ENCODE peak calls at places on chromosomes 6 and 20, in six cellular contexts. N is GM12865; W is iPS DF 6.9; E is CD8-positive, alpha-beta T cell; I is kidney glomerular epithelial cell; V is epithelial cell of proximal tubule. G is an unnamed sample.

GRCh38 chr6:91155129-91155528 is 568.3 kb upstream of the MAP3K7 start:
- DNase-seq in N (peak; percentile 13), W (no peak), E (no peak), I (no peak), V (no peak), G (no peak)

GRCh38 chr6:37399795-37400490 is 33.1 kb upstream of the CMTR1 start:
- DNase-seq in N (no peak), W (no peak), E (no peak), I (no peak), V (no peak), G (no peak)

GRCh38 chr6:158869010-158869603 is 49.9 kb upstream of the EZR start:
- DNase-seq in N (no peak), W (no peak), E (no peak), I (peak; percentile 36), V (peak; percentile 31), G (peak; percentile 82)

GRCh38 chr20:6768228-6769185 is 1.0 kb downstream of the BMP2 start:
- DNase-seq in N (no peak), W (no peak), E (no peak), I (peak; percentile 36), V (no peak), G (peak; percentile 50)

GRCh38 chr6:31396422-31397152 is 6.8 kb upstream of the MICA start:
- DNase-seq in N (peak; percentile 86), W (peak; percentile 43), E (peak; percentile 92), I (peak; percentile 60), V (no peak), G (peak; percentile 60)

GRCh38 chr20:50744143-50744792 is 12.9 kb downstream of the PARD6B start:
- DNase-seq in N (no peak), W (no peak), E (no peak), I (peak; percentile 89), V (no peak), G (peak; percentile 92)

GRCh38 chr20:13261460-13262301 is 40.6 kb downstream of the ISM1 start:
- DNase-seq in N (peak; percentile 55), W (peak; percentile 64), E (peak; percentile 75), I (peak; percentile 64), V (no peak), G (peak; percentile 56)

GRCh38 chr6:160975111-160975510 is 16.5 kb upstream of the MAP3K4 start:
- DNase-seq in N (no peak), W (no peak), E (no peak), I (no peak), V (no peak), G (no peak)

GRCh38 chr6:139925894-139926641 is 551.6 kb upstream of the CITED2 start:
- DNase-seq in N (no peak), W (no peak), E (no peak), I (no peak), V (no peak), G (no peak)

GRCh38 chr6:16523550-16524379 is 237.5 kb downstream of the ATXN1 start:
- DNase-seq in N (no peak), W (no peak), E (no peak), I (no peak), V (no peak), G (no peak)

GRCh38 chr6:125552819-125553218 is 196.6 kb upstream of the HEY2 start:
- DNase-seq in N (no peak), W (no peak), E (no peak), I (no peak), V (no peak), G (no peak)

GRCh38 chr6:146292506-146292905 is 251.1 kb upstream of the RAB32 start:
- DNase-seq in N (no peak), W (no peak), E (no peak), I (no peak), V (no peak), G (no peak)

GRCh38 chr6:154710689-154711088 is 22.5 kb upstream of the SCAF8 start:
- DNase-seq in N (no peak), W (no peak), E (no peak), I (no peak), V (no peak), G (no peak)

G was measured in Caki2.